ENCODE peak calls at places on chromosomes 12 and 14, in four cellular contexts. Y is retinal pigment epithelial cell, F is AG09309, K is fibroblast of the aortic adventitia. O is an unnamed sample.

GRCh38 chr12:117212563-117213190 is 22.4 kb upstream of the FBXO21 start:
- DNase-seq in Y (no peak), F (peak), K (peak), O (peak)

GRCh38 chr12:91009319-91009950 is 4.7 kb upstream of the EPYC start:
- DNase-seq in Y (no peak), F (no peak), K (peak), O (peak)

GRCh38 chr12:122099280-122099749 is 20.8 kb downstream of the MLXIP start:
- DNase-seq in Y (no peak), F (no peak), K (no peak), O (no peak)

GRCh38 chr12:57031228-57031670 is 14.9 kb upstream of the TAC3 start:
- DNase-seq in Y (no peak), F (no peak), K (no peak), O (no peak)

GRCh38 chr14:55458800-55459577 is 18.6 kb upstream of the TBPL2 start:
- DNase-seq in Y (peak), F (no peak), K (peak), O (peak)

GRCh38 chr14:53325176-53325806 is 172.2 kb upstream of the DDHD1 start:
- DNase-seq in Y (no peak), F (no peak), K (peak), O (peak)

GRCh38 chr12:112102127-112102526 is 6.5 kb downstream of the NAA25 start:
- DNase-seq in Y (no peak), F (no peak), K (no peak), O (no peak)

GRCh38 chr14:103315368-103315911 is 18.6 kb upstream of the EIF5 start:
- DNase-seq in Y (no peak), F (no peak), K (peak), O (peak)

GRCh38 chr12:78403136-78403535 is 461.4 kb upstream of the SYT1 start:
- DNase-seq in Y (no peak), F (peak), K (peak), O (peak)

GRCh38 chr14:102487204-102487577 is 22.4 kb downstream of the ANKRD9 start:
- DNase-seq in Y (no peak), F (no peak), K (peak), O (no peak)

GRCh38 chr14:23398348-23398747 is 9.7 kb downstream of the MYH6 start:
- DNase-seq in Y (no peak), F (no peak), K (no peak), O (no peak)

GRCh38 chr12:42421844-42422779 is 96.1 kb downstream of the PPHLN1 start:
- DNase-seq in Y (no peak), F (peak), K (peak), O (peak)

DNA sequence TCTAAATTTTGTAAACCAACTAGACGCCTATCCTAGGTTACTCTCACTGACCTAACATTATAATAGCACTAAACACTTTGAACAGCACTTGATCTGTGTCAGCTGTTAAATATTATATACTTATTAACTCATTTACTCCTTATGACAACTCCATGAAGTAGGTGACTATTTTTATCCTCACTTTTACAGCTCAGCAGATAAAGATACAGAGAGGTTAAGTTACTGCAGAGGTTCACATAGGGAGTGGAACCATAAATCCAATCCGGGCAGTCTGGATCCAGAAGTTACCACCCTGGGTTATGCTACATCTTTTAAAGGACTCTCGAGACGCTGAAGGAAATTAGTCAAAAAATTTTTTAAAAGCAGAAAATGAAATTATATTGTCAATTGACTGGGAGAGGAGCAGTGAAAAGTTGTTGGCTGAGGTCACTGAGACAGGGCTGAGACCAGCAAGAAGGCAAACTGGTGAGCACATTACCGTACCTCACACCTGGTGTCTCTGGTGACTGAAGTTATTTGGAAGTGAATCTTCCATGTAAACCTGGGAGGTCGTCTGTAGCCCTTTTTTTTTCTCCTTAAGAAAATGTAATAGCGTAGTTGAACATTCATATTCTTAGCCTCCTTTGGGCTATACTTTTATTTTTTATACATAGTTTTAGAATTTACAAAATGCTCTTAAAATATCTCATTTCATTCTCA is 1.2 kb upstream of the RIMKLB start:
- DNase-seq in Y (no peak), F (no peak), K (no peak), O (no peak)
- H3K4me3 ChIP-seq in Y (peak), F (peak), K (peak), O (peak)

GRCh38 chr12:30927210-30927576 is 645 bp downstream of the TSPAN11 start:
- DNase-seq in Y (no peak), F (no peak), K (no peak), O (no peak)
- H3K4me3 ChIP-seq in Y (no peak), F (no peak), K (no peak), O (no peak)

GRCh38 chr12:132329036-132329738 is at the start of gene GALNT9:
- DNase-seq in Y (no peak), F (no peak), K (no peak), O (no peak)

GRCh38 chr12:132326646-132327045 is 2.7 kb downstream of the GALNT9 start:
- DNase-seq in Y (no peak), F (no peak), K (no peak), O (no peak)

GRCh38 chr12:132327351-132328171 is 1.8 kb downstream of the GALNT9 start:
- DNase-seq in Y (peak), F (peak), K (peak), O (peak)

GRCh38 chr12:132329739-132330548 is 555 bp upstream of the GALNT9 start:
- DNase-seq in Y (no peak), F (no peak), K (no peak), O (no peak)

GRCh38 chr12:132328282-132329029 is 933 bp downstream of the GALNT9 start:
- DNase-seq in Y (no peak), F (no peak), K (no peak), O (no peak)
- H3K4me3 ChIP-seq in Y (no peak), F (no peak), K (no peak), O (no peak)

DNA sequence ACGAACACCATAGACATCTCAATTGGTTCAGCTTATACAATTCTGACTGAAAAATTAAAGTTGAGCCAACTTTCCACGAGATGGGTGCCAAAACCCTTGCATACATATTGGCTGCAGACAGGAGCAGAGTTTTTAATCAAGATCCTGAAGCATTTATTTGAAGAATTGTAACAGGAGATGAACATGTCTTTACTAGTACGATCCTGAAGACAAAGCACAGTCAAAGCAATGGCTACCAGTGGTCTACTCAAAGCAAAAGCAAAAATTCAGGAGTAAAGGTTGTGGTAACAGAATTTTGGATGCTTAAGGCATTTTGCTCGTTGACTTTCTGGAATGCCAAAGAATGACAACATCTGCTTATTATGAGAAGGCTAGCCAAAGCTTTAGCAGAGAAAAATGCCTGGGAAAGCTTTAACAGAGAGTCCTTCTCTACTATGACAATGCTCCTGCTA is 20.7 kb downstream of the ZDHHC17 start:
- DNase-seq in Y (no peak), F (no peak), K (peak), O (peak)
- H3K4me3 ChIP-seq in Y (no peak), F (no peak), K (peak), O (no peak)

GRCh38 chr12:9870311-9870866 is 1.2 kb upstream of the CLEC2B start:
- DNase-seq in Y (no peak), F (no peak), K (peak), O (peak)
- H3K4me3 ChIP-seq in Y (no peak), F (no peak), K (no peak), O (peak)

GRCh38 chr12:4809013-4809448 is 88.8 kb downstream of the GALNT8 start:
- DNase-seq in Y (no peak), F (no peak), K (no peak), O (no peak)

GRCh38 chr12:4807813-4808212 is 87.6 kb downstream of the GALNT8 start:
- DNase-seq in Y (no peak), F (no peak), K (no peak), O (no peak)

GRCh38 chr12:4810219-4810671 is 90.0 kb downstream of the GALNT8 start:
- DNase-seq in Y (no peak), F (no peak), K (no peak), O (no peak)

GRCh38 chr12:4807116-4807783 is 87.0 kb downstream of the GALNT8 start:
- DNase-seq in Y (no peak), F (no peak), K (no peak), O (no peak)

DNA sequence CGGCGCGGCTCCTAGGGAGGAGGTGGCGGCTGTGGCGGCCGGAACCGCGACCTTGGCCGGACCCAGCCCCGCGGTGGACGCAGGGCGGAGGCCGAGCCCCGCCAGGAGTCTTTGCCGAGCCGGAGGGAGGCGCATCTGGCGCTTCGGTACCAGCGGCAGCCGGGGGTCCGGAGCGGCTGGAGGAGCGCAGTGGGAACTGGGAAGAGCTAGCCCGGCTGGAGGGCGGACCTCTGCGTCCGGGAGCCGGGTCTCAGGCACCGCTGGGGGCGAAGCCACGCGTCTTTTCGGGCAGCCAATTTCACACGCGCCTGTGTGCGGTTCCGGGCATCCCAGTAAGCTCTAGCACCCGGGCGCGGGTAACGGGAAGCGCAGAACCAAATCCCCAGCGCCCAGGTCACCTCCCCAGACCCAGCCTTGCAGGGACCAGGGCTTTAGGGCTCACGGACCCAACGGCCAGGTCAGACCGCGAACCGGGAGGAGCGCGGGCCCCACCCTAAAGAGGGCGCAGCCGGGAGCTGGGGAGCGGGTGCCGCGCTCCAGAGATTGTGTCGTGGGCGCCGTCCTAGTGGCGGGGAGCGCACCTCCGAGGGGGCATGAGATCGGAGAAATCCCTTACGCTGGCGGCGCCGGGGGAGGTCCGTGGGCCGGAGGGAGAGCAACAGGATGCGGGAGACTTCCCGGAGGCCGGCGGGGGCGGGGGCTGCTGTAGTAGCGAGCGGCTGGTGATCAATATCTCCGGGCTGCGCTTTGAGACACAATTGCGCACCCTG is 89.4 kb downstream of the GALNT8 start:
- DNase-seq in Y (no peak), F (no peak), K (no peak), O (no peak)
- H3K4me3 ChIP-seq in Y (peak), F (no peak), K (peak), O (no peak)

GRCh38 chr14:28784262-28785021 is 17.9 kb downstream of the FOXG1 start:
- DNase-seq in Y (no peak), F (no peak), K (no peak), O (no peak)
- H3K4me3 ChIP-seq in Y (peak), F (no peak), K (no peak), O (peak)

DNA sequence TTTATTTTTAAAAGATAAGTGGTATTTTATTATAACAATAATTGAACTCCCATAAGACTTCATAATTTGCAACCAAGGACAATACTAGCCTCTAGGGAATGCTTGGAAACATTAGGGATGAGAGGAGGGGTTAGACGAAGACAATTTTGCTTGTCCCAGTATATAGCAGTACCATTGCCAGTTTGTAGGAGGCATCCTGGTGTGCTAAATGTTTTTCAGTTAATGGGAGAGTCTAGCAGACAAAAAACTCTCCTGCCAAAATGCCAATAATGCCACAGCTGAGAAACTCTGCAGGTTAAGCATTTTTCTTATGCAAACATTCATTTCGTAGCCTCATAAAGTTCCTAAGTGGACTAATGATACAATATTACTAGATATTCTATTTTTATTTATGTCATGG is 38.1 kb downstream of the RASSF9 start:
- DNase-seq in Y (no peak), F (no peak), K (no peak), O (no peak)
- H3K4me3 ChIP-seq in Y (no peak), F (no peak), K (no peak), O (no peak)

GRCh38 chr12:6376079-6376941 is 947 bp upstream of the SCNN1A start:
- DNase-seq in Y (peak), F (no peak), K (peak), O (peak)

GRCh38 chr12:6377667-6377994 is 2.3 kb upstream of the SCNN1A start:
- DNase-seq in Y (peak), F (no peak), K (no peak), O (no peak)

GRCh38 chr12:6375269-6376078 is at the start of gene SCNN1A:
- DNase-seq in Y (no peak), F (no peak), K (no peak), O (no peak)

GRCh38 chr12:6378709-6379427 is 3.5 kb upstream of the SCNN1A start:
- DNase-seq in Y (no peak), F (no peak), K (no peak), O (no peak)

DNA sequence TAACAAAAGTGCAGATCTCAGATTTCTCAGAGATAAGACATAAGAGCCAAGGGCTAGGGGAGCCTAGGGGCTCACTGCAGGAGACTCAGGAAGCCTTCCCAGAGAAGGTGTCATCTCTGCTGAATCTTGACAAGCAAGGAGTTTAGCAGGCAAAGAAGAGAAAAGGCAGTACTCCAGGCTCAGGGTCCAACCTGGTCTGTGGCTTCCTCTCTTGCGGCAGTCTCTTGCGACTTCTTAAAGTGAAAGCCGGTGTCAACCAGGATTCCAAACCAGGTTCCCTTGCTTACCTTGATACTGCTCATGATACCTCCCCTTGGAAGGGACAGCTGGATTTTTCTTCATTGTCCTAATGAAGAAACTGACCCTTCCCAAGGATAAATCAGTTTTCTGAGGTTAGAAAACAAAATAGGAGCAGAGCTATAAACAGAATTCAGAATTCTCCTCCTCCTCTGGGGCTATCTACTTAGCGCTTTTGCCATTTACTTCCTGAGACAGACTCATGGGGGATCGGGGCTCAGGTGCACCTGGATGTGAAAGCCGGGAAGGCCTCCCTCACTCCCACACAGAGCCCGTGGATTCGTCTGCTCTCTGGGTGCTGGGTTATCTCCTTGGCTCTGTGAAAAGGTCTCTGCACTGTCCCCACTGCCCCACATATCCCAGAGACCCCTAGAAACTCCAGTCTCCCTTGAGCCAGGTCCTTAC is 1.8 kb upstream of the SCNN1A start:
- DNase-seq in Y (no peak), F (no peak), K (no peak), O (no peak)
- H3K4me3 ChIP-seq in Y (no peak), F (no peak), K (no peak), O (no peak)

O was measured in cardiac fibroblast.